ENCODE peak calls at places on chromosomes 16 and 17, in six cellular contexts. I is HCEC 1CT; Q is Calu3; P is iPS DF 19.7; H is stimulated activated CD8-positive, alpha-beta memory T cell treated with anti-CD3 and anti-CD28 coated beads, Interleukin-4, amount 100 ng/mL, for 1 hour; E is mucosa of descending colon. C is an unnamed sample.
A peak's percentile ranks its signal among the peaks of the same experiment; 100 is the strongest.

GRCh38 chr17:29114141-29114540 is 66.1 kb downstream of the MYO18A start:
- DNase-seq in Q (no peak), H (no peak), I (no peak), E (no peak), P (no peak), C (no peak)

GRCh38 chr17:58153046-58153445 is 4.9 kb downstream of the OR4D1 start:
- DNase-seq in E (no peak), P (no peak), Q (no peak), I (no peak), H (peak; percentile 19), C (no peak)

GRCh38 chr16:86549893-86550190 is 5.2 kb downstream of the MTHFSD start:
- DNase-seq in I (no peak), P (no peak), H (no peak), Q (no peak), E (no peak), C (no peak)

GRCh38 chr16:74951206-74951605 is 33.7 kb downstream of the WDR59 start:
- DNase-seq in H (no peak), E (no peak), I (no peak), P (no peak), Q (no peak), C (no peak)

GRCh38 chr16:31333686-31334649 is 21.0 kb upstream of the ITGAX start:
- DNase-seq in Q (peak; percentile 64), I (peak; percentile 20), P (no peak), H (no peak), E (no peak), C (no peak)

GRCh38 chr16:56724191-56724590 is 5.7 kb upstream of the NUP93 start:
- DNase-seq in I (no peak), E (no peak), P (no peak), H (no peak), Q (no peak), C (no peak)

GRCh38 chr16:56357291-56357764 is 68.0 kb downstream of the AMFR start:
- DNase-seq in P (no peak), E (peak; percentile 45), I (peak; percentile 56), Q (no peak), H (no peak), C (peak; percentile 31)

GRCh38 chr16:31477220-31478216 is 5.4 kb upstream of the SLC5A2 start:
- DNase-seq in E (peak; percentile 93), Q (peak; percentile 82), P (no peak), I (no peak), H (no peak), C (no peak)

GRCh38 chr17:10737168-10737622 is 7.4 kb upstream of the TMEM220 start:
- DNase-seq in P (no peak), H (no peak), E (peak; percentile 84), I (peak; percentile 49), Q (peak; percentile 72), C (no peak)

GRCh38 chr17:82049521-82049971 is 2.1 kb downstream of the RFNG start:
- DNase-seq in I (no peak), E (peak; percentile 42), H (no peak), P (no peak), Q (no peak), C (no peak)

GRCh38 chr17:32111141-32111771 is 31.0 kb upstream of the RHOT1 start:
- DNase-seq in E (no peak), H (no peak), Q (peak; percentile 40), I (peak; percentile 21), P (no peak), C (peak; percentile 65)

GRCh38 chr17:63550816-63551639 is 751 bp downstream of the DCAF7 start:
- DNase-seq in H (no peak), Q (no peak), I (no peak), P (no peak), E (no peak), C (no peak)

GRCh38 chr17:50843150-50843905 is 7.9 kb downstream of the WFIKKN2 start:
- DNase-seq in I (no peak), E (no peak), P (no peak), Q (no peak), H (no peak), C (no peak)

GRCh38 chr16:53968454-53968853 is 264.5 kb downstream of the FTO start:
- DNase-seq in Q (no peak), H (no peak), P (no peak), E (no peak), I (peak; percentile 11), C (no peak)

GRCh38 chr16:4338712-4339299 is 12.3 kb downstream of the PAM16 start:
- DNase-seq in P (no peak), I (no peak), E (no peak), Q (no peak), H (no peak), C (no peak)

GRCh38 chr17:56478836-56479447 is 114.6 kb upstream of the NOG start:
- DNase-seq in H (no peak), Q (no peak), E (no peak), P (peak; percentile 25), I (peak; percentile 29), C (no peak)

GRCh38 chr17:78889525-78889924 is 13.5 kb downstream of the CEP295NL start:
- DNase-seq in Q (no peak), E (no peak), H (no peak), P (no peak), I (no peak), C (no peak)

GRCh38 chr16:84928679-84929420 is 82.5 kb downstream of the ZDHHC7 start:
- DNase-seq in E (peak; percentile 78), H (no peak), P (no peak), I (peak; percentile 22), Q (no peak), C (no peak)

GRCh38 chr16:74909665-74910064 is 75.3 kb downstream of the WDR59 start:
- DNase-seq in E (no peak), H (no peak), Q (no peak), P (no peak), I (no peak), C (no peak)

GRCh38 chr16:83698964-83699363 is 108.8 kb upstream of the HSBP1 start:
- DNase-seq in Q (no peak), E (no peak), I (peak; percentile 17), H (no peak), P (no peak), C (no peak)

GRCh38 chr17:76268991-76269981 is 4.1 kb downstream of the UBALD2 start:
- DNase-seq in H (no peak), P (no peak), E (no peak), Q (no peak), I (no peak), C (no peak)

GRCh38 chr16:13923703-13924298 is 3.8 kb downstream of the ERCC4 start:
- DNase-seq in P (no peak), H (no peak), I (peak; percentile 64), Q (no peak), E (no peak), C (no peak)

GRCh38 chr17:52159810-52160578 is 1.5 kb upstream of the CA10 start:
- DNase-seq in H (no peak), I (no peak), E (no peak), Q (no peak), P (no peak), C (no peak)

GRCh38 chr16:977096-977701 is 4.4 kb upstream of the SOX8 start:
- DNase-seq in E (no peak), Q (no peak), I (no peak), P (no peak), H (no peak), C (no peak)

GRCh38 chr17:50779747-50780363 is 12.5 kb upstream of the ANKRD40CL start:
- DNase-seq in H (peak; percentile 10), E (no peak), I (no peak), P (no peak), Q (no peak), C (no peak)

GRCh38 chr16:2056681-2057407 is 9.1 kb downstream of the TSC2 start:
- DNase-seq in E (no peak), H (no peak), P (no peak), I (no peak), Q (no peak), C (no peak)

GRCh38 chr16:48833461-48833860 is 223.5 kb upstream of the N4BP1 start:
- DNase-seq in H (no peak), Q (no peak), P (no peak), I (no peak), E (no peak), C (no peak)

GRCh38 chr17:79331492-79331891 is 256.9 kb downstream of the ENGASE start:
- DNase-seq in P (no peak), Q (no peak), I (no peak), E (no peak), H (no peak), C (no peak)

GRCh38 chr16:87687998-87688529 is 77.7 kb downstream of the KLHDC4 start:
- DNase-seq in H (no peak), I (no peak), E (no peak), P (no peak), Q (no peak), C (no peak)

GRCh38 chr16:81570189-81570846 is 125.7 kb downstream of the CMIP start:
- DNase-seq in I (no peak), H (no peak), P (no peak), Q (no peak), E (no peak), C (no peak)

GRCh38 chr16:24198807-24199533 is 57.2 kb upstream of the CACNG3 start:
- DNase-seq in I (no peak), Q (no peak), E (no peak), H (no peak), P (no peak), C (no peak)

GRCh38 chr17:70100983-70101382 is 26.0 kb downstream of the KCNJ16 start:
- DNase-seq in P (no peak), Q (no peak), E (no peak), I (peak; percentile 43), H (no peak), C (no peak)

GRCh38 chr16:24863582-24864437 is 18.0 kb downstream of the SLC5A11 start:
- DNase-seq in P (no peak), E (no peak), H (no peak), Q (no peak), I (no peak), C (no peak)

GRCh38 chr16:88508868-88509748 is 56.0 kb downstream of the ZFPM1 start:
- DNase-seq in H (no peak), I (no peak), E (no peak), Q (peak; percentile 43), P (no peak), C (no peak)

GRCh38 chr16:66164581-66164980 is 201.9 kb upstream of the CDH5 start:
- DNase-seq in P (no peak), E (no peak), I (no peak), Q (no peak), H (no peak), C (no peak)

C was measured in mesothelial cell of epicardium.